ENCODE peak calls at places on chromosomes 16 and 17, in four cellular contexts. X is glomerular endothelial cell, G is NCI-H2107, T is A172. J is an unnamed sample.

GRCh38 chr17:61897548-61898180 is 30.1 kb downstream of the INTS2 start:
- DNase-seq in X (no peak), G (no peak), T (no peak), J (no peak)

GRCh38 chr16:14302031-14302398 is 230.9 kb downstream of the MRTFB start:
- DNase-seq in X (no peak), G (peak; percentile 53), T (peak; percentile 44), J (no peak)

GRCh38 chr16:20072524-20073202 is 1.0 kb downstream of the GPR139 start:
- DNase-seq in X (no peak), G (no peak), T (no peak), J (no peak)

GRCh38 chr16:89326721-89327120 is 109.2 kb downstream of the ZNF778 start:
- DNase-seq in X (no peak), G (no peak), T (no peak), J (no peak)

GRCh38 chr17:7838291-7839075 is 4.5 kb downstream of the KDM6B start:
- DNase-seq in X (no peak), G (no peak), T (peak; percentile 71), J (no peak)

GRCh38 chr17:13074026-13074425 is 56.2 kb upstream of the ELAC2 start:
- DNase-seq in X (no peak), G (no peak), T (peak; percentile 52), J (no peak)

GRCh38 chr17:33435716-33436301 is 142.7 kb upstream of the ASIC2 start:
- DNase-seq in X (no peak), G (no peak), T (peak; percentile 40), J (no peak)

GRCh38 chr17:73335591-73336503 is 24.0 kb upstream of the CDC42EP4 start:
- DNase-seq in X (no peak), G (no peak), T (no peak), J (no peak)

GRCh38 chr17:14203392-14203791 is 33.3 kb downstream of the CDRT15 start:
- DNase-seq in X (no peak), G (no peak), T (no peak), J (no peak)